ENCODE peak calls at places on chromosomes 7 and 10, in four cellular contexts. W, A, H and M are unnamed samples.
A peak's percentile ranks its signal among the peaks of the same experiment; 100 is the strongest.

GRCh38 chr7:139232893-139233292 is 1.9 kb downstream of the UBN2 start:
- DNase-seq in W (no peak), A (no peak), H (peak; percentile 25), M (no peak)

GRCh38 chr10:101552445-101552844 is 35.6 kb downstream of the POLL start:
- DNase-seq in W (no peak), A (no peak), H (no peak), M (no peak)

GRCh38 chr7:12870219-12870618 is 182.8 kb downstream of the ARL4A start:
- DNase-seq in W (no peak), A (no peak), H (no peak), M (no peak)

GRCh38 chr10:98260350-98260749 is 7.6 kb downstream of the LOXL4 start:
- DNase-seq in W (no peak), A (no peak), H (no peak), M (no peak)

GRCh38 chr7:34333925-34334324 is 324.1 kb upstream of the NPSR1 start:
- DNase-seq in W (no peak), A (no peak), H (no peak), M (no peak)

GRCh38 chr10:43906470-43906869 is 257.8 kb upstream of the ZNF32 start:
- DNase-seq in W (no peak), A (no peak), H (no peak), M (no peak)

GRCh38 chr10:60963441-60964256 is 19.7 kb upstream of the RHOBTB1 start:
- DNase-seq in W (no peak), A (no peak), H (peak; percentile 80), M (no peak)

GRCh38 chr7:148556892-148557291 is 33.7 kb upstream of the C7orf33 start:
- DNase-seq in W (no peak), A (no peak), H (no peak), M (no peak)

GRCh38 chr10:78911533-78912340 is 157.0 kb upstream of the ZMIZ1 start:
- DNase-seq in W (no peak), A (no peak), H (no peak), M (no peak)

GRCh38 chr10:60604356-60604755 is 173.9 kb upstream of the CDK1 start:
- DNase-seq in W (no peak), A (no peak), H (no peak), M (no peak)

GRCh38 chr7:155973451-155973997 is 161.3 kb upstream of the SHH start:
- DNase-seq in W (no peak), A (no peak), H (no peak), M (no peak)

GRCh38 chr7:918441-919113 is 35.9 kb downstream of the ADAP1 start:
- DNase-seq in W (no peak), A (peak; percentile 8), H (no peak), M (no peak)

GRCh38 chr10:43648392-43649148 is at the start of gene ZNF32:
- DNase-seq in W (peak; percentile 60), A (peak; percentile 86), H (peak; percentile 91), M (peak; percentile 96)

GRCh38 chr7:90383422-90383821 is 19.8 kb upstream of the CLDN12 start:
- DNase-seq in W (peak; percentile 18), A (no peak), H (peak; percentile 37), M (no peak)

GRCh38 chr10:116132716-116133420 is 140.1 kb downstream of the GFRA1 start:
- DNase-seq in W (no peak), A (no peak), H (no peak), M (no peak)

GRCh38 chr7:94908204-94909022 is 1.0 kb downstream of the PPP1R9A start:
- DNase-seq in W (no peak), A (no peak), H (peak; percentile 29), M (peak; percentile 64)

GRCh38 chr7:28758186-28758585 is 199.9 kb downstream of the TRIL start:
- DNase-seq in W (no peak), A (no peak), H (no peak), M (no peak)

GRCh38 chr7:146874722-146875121 is 758.1 kb downstream of the CNTNAP2 start:
- DNase-seq in W (no peak), A (no peak), H (no peak), M (no peak)

GRCh38 chr10:61181832-61182231 is 237.8 kb upstream of the RHOBTB1 start:
- DNase-seq in W (no peak), A (no peak), H (no peak), M (no peak)

GRCh38 chr7:5596046-5596895 is 172.6 kb upstream of the TNRC18 start:
- DNase-seq in W (peak; percentile 94), A (peak; percentile 79), H (peak; percentile 95), M (peak; percentile 56)

GRCh38 chr10:32459072-32459703 is 13.2 kb downstream of the CCDC7 start:
- DNase-seq in W (no peak), A (peak; percentile 74), H (no peak), M (no peak)

GRCh38 chr7:37255327-37255944 is 193.2 kb downstream of the ELMO1 start:
- DNase-seq in W (no peak), A (no peak), H (no peak), M (no peak)

GRCh38 chr10:132395704-132396494 is 1.1 kb upstream of the PWWP2B start:
- DNase-seq in W (no peak), A (no peak), H (peak; percentile 59), M (peak; percentile 85)

GRCh38 chr10:97888641-97889262 is 39.1 kb downstream of the GOLGA7B start:
- DNase-seq in W (peak; percentile 52), A (no peak), H (peak; percentile 19), M (peak; percentile 78)

GRCh38 chr7:101342892-101343291 is 19.8 kb upstream of the COL26A1 start:
- DNase-seq in W (no peak), A (no peak), H (no peak), M (no peak)

GRCh38 chr10:1465421-1465902 is 271.9 kb downstream of the ADARB2 start:
- DNase-seq in W (no peak), A (no peak), H (no peak), M (no peak)

GRCh38 chr10:43398939-43399871 is 9.8 kb downstream of the HNRNPF start:
- DNase-seq in W (no peak), A (no peak), H (no peak), M (no peak)

GRCh38 chr7:120794100-120794729 is 63.7 kb downstream of the TSPAN12 start:
- DNase-seq in W (no peak), A (no peak), H (no peak), M (no peak)

GRCh38 chr10:69644658-69645295 is 14.7 kb downstream of the FAM241B start:
- DNase-seq in W (peak; percentile 36), A (peak; percentile 65), H (peak; percentile 73), M (peak; percentile 85)

GRCh38 chr10:82409671-82410070 is 534.7 kb downstream of the NRG3 start:
- DNase-seq in W (no peak), A (no peak), H (no peak), M (no peak)

GRCh38 chr10:122675278-122675677 is 24.4 kb downstream of the C10orf120 start:
- DNase-seq in W (no peak), A (no peak), H (no peak), M (no peak)

GRCh38 chr7:41891967-41892755 is 189.3 kb upstream of the INHBA start:
- DNase-seq in W (no peak), A (no peak), H (no peak), M (peak; percentile 56)

GRCh38 chr10:132460691-132461090 is 63.7 kb downstream of the PWWP2B start:
- DNase-seq in W (no peak), A (no peak), H (no peak), M (no peak)

GRCh38 chr10:11863353-11864105 is 40.4 kb downstream of the PROSER2 start:
- DNase-seq in W (no peak), A (peak; percentile 74), H (no peak), M (no peak)

GRCh38 chr7:16657656-16658279 is 11.8 kb downstream of the BZW2 start:
- DNase-seq in W (no peak), A (no peak), H (no peak), M (peak; percentile 46)

GRCh38 chr10:84695983-84696382 is 367.6 kb downstream of the CCSER2 start:
- DNase-seq in W (no peak), A (no peak), H (no peak), M (no peak)